ENCODE peak calls at places on chromosomes 6 and 20, in eight cellular contexts. One of them, this sample, is unnamed.

GRCh38 chr6:125304970-125305369 is 3.2 kb upstream of the HDDC2 start:
- DNase-seq in cardiac fibroblast: no peak
- DNase-seq in GM13977: no peak
- DNase-seq in astrocyte: no peak
- DNase-seq in pancreas: no peak
- DNase-seq in tibial nerve: no peak
- DNase-seq in cardiac muscle cell: no peak
- DNase-seq in CD8-positive, alpha-beta T cell: no peak
- DNase-seq in this sample: no peak

GRCh38 chr6:41504526-41505021 is 41.6 kb upstream of the FOXP4 start:
- DNase-seq in cardiac fibroblast: no peak
- DNase-seq in GM13977: peak; percentile 64
- DNase-seq in astrocyte: peak; percentile 42
- DNase-seq in pancreas: no peak
- DNase-seq in tibial nerve: no peak
- DNase-seq in cardiac muscle cell: no peak
- DNase-seq in CD8-positive, alpha-beta T cell: no peak
- DNase-seq in this sample: no peak

GRCh38 chr6:87944541-87944954 is 103.1 kb upstream of the SPACA1 start:
- DNase-seq in cardiac fibroblast: peak; percentile 37
- DNase-seq in GM13977: no peak
- DNase-seq in astrocyte: peak; percentile 78
- DNase-seq in pancreas: peak; percentile 57
- DNase-seq in tibial nerve: peak; percentile 21
- DNase-seq in cardiac muscle cell: peak; percentile 69
- DNase-seq in CD8-positive, alpha-beta T cell: no peak
- DNase-seq in this sample: peak; percentile 75

GRCh38 chr20:47857142-47857993 is 72.1 kb upstream of the SULF2 start:
- DNase-seq in cardiac fibroblast: peak; percentile 56
- DNase-seq in GM13977: peak; percentile 67
- DNase-seq in astrocyte: peak; percentile 84
- DNase-seq in pancreas: no peak
- DNase-seq in tibial nerve: no peak
- DNase-seq in cardiac muscle cell: no peak
- DNase-seq in CD8-positive, alpha-beta T cell: no peak
- DNase-seq in this sample: peak; percentile 37

GRCh38 chr20:61802721-61803311 is 262.9 kb downstream of the TAF4 start:
- DNase-seq in cardiac fibroblast: no peak
- DNase-seq in GM13977: no peak
- DNase-seq in astrocyte: no peak
- DNase-seq in pancreas: no peak
- DNase-seq in tibial nerve: no peak
- DNase-seq in cardiac muscle cell: no peak
- DNase-seq in CD8-positive, alpha-beta T cell: no peak
- DNase-seq in this sample: no peak

GRCh38 chr20:61355585-61355984 is 103.5 kb downstream of the CDH4 start:
- DNase-seq in cardiac fibroblast: no peak
- DNase-seq in GM13977: no peak
- DNase-seq in astrocyte: no peak
- DNase-seq in pancreas: no peak
- DNase-seq in tibial nerve: no peak
- DNase-seq in cardiac muscle cell: no peak
- DNase-seq in CD8-positive, alpha-beta T cell: no peak
- DNase-seq in this sample: no peak

GRCh38 chr6:168778201-168778600 is 337.2 kb downstream of the SMOC2 start:
- DNase-seq in cardiac fibroblast: peak; percentile 63
- DNase-seq in GM13977: no peak
- DNase-seq in astrocyte: no peak
- DNase-seq in pancreas: no peak
- DNase-seq in tibial nerve: peak; percentile 30
- DNase-seq in cardiac muscle cell: no peak
- DNase-seq in CD8-positive, alpha-beta T cell: no peak
- DNase-seq in this sample: no peak

GRCh38 chr6:15246217-15247211 is 645 bp downstream of the JARID2 start:
- DNase-seq in cardiac fibroblast: peak; percentile 31
- DNase-seq in GM13977: peak; percentile 46
- DNase-seq in astrocyte: no peak
- DNase-seq in pancreas: no peak
- DNase-seq in tibial nerve: no peak
- DNase-seq in cardiac muscle cell: no peak
- DNase-seq in CD8-positive, alpha-beta T cell: no peak
- DNase-seq in this sample: no peak

GRCh38 chr6:14944593-14944992 is 301.3 kb upstream of the JARID2 start:
- DNase-seq in cardiac fibroblast: no peak
- DNase-seq in GM13977: no peak
- DNase-seq in astrocyte: no peak
- DNase-seq in pancreas: no peak
- DNase-seq in tibial nerve: no peak
- DNase-seq in cardiac muscle cell: no peak
- DNase-seq in CD8-positive, alpha-beta T cell: no peak
- DNase-seq in this sample: no peak

GRCh38 chr6:168193816-168194701 is 115.0 kb upstream of the FRMD1 start:
- DNase-seq in cardiac fibroblast: peak; percentile 15
- DNase-seq in GM13977: no peak
- DNase-seq in astrocyte: no peak
- DNase-seq in pancreas: no peak
- DNase-seq in tibial nerve: no peak
- DNase-seq in cardiac muscle cell: no peak
- DNase-seq in CD8-positive, alpha-beta T cell: no peak
- DNase-seq in this sample: no peak

GRCh38 chr6:162289972-162290371 is 437.6 kb downstream of the PRKN start:
- DNase-seq in cardiac fibroblast: no peak
- DNase-seq in GM13977: no peak
- DNase-seq in astrocyte: no peak
- DNase-seq in pancreas: no peak
- DNase-seq in tibial nerve: no peak
- DNase-seq in cardiac muscle cell: no peak
- DNase-seq in CD8-positive, alpha-beta T cell: no peak
- DNase-seq in this sample: no peak

GRCh38 chr6:32073066-32073465 is 34.9 kb downstream of the CYP21A2 start:
- DNase-seq in cardiac fibroblast: no peak
- DNase-seq in GM13977: no peak
- DNase-seq in astrocyte: no peak
- DNase-seq in pancreas: no peak
- DNase-seq in tibial nerve: no peak
- DNase-seq in cardiac muscle cell: no peak
- DNase-seq in CD8-positive, alpha-beta T cell: no peak
- DNase-seq in this sample: no peak

GRCh38 chr20:51456511-51457280 is 85.8 kb downstream of the NFATC2 start:
- DNase-seq in cardiac fibroblast: peak; percentile 98
- DNase-seq in GM13977: no peak
- DNase-seq in astrocyte: peak; percentile 89
- DNase-seq in pancreas: peak; percentile 98
- DNase-seq in tibial nerve: peak; percentile 97
- DNase-seq in cardiac muscle cell: peak; percentile 91
- DNase-seq in CD8-positive, alpha-beta T cell: no peak
- DNase-seq in this sample: peak; percentile 94

GRCh38 chr6:34090495-34090894 is 55.4 kb downstream of the GRM4 start:
- DNase-seq in cardiac fibroblast: no peak
- DNase-seq in GM13977: no peak
- DNase-seq in astrocyte: no peak
- DNase-seq in pancreas: no peak
- DNase-seq in tibial nerve: no peak
- DNase-seq in cardiac muscle cell: no peak
- DNase-seq in CD8-positive, alpha-beta T cell: no peak
- DNase-seq in this sample: no peak

GRCh38 chr6:170146640-170147039 is 144.2 kb downstream of the DLL1 start:
- DNase-seq in cardiac fibroblast: no peak
- DNase-seq in GM13977: no peak
- DNase-seq in astrocyte: no peak
- DNase-seq in pancreas: no peak
- DNase-seq in tibial nerve: no peak
- DNase-seq in cardiac muscle cell: no peak
- DNase-seq in CD8-positive, alpha-beta T cell: no peak
- DNase-seq in this sample: no peak

GRCh38 chr20:51800132-51800721 is 2.1 kb downstream of the SALL4 start:
- DNase-seq in cardiac fibroblast: peak; percentile 33
- DNase-seq in GM13977: peak; percentile 83
- DNase-seq in astrocyte: no peak
- DNase-seq in pancreas: peak; percentile 85
- DNase-seq in tibial nerve: no peak
- DNase-seq in cardiac muscle cell: peak; percentile 91
- DNase-seq in CD8-positive, alpha-beta T cell: peak; percentile 29
- DNase-seq in this sample: peak; percentile 15

GRCh38 chr6:83884523-83884922 is 25.0 kb downstream of the CYB5R4 start:
- DNase-seq in cardiac fibroblast: peak; percentile 63
- DNase-seq in GM13977: peak; percentile 43
- DNase-seq in astrocyte: peak; percentile 26
- DNase-seq in pancreas: no peak
- DNase-seq in tibial nerve: no peak
- DNase-seq in cardiac muscle cell: peak; percentile 49
- DNase-seq in CD8-positive, alpha-beta T cell: no peak
- DNase-seq in this sample: peak; percentile 53

DNA sequence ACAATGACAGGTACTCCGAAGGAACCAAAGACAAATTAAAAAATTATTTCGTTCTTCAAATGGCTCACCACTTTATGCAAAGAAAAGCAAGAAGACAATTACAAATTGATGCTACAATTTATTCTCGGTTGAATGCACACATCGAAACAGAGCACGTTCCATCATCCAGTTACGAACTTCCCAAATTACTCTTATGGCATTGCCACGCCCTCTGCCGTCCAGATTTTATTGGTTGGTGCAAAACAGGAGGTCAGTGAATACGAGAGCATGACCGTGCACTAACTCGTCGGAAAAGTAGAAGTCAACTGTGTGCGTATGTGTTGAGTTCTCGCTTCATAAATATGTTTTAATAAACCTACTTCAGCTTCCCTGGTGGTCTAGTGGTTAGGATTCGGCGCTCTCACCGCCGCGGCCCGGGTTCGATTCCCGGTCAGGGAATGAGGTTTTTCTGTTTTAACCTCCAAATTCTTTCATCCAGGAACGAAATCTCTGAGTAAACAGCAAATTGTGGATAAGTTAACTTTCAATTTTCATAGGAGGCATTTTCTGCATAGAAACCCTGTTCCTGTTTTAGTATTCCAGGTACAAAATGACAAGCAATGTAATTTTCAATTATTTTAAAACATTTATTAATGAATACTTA is 23.2 kb downstream of the ZNF311 start:
- DNase-seq in cardiac fibroblast: peak; percentile 95
- DNase-seq in GM13977: peak; percentile 73
- DNase-seq in astrocyte: peak; percentile 79
- DNase-seq in pancreas: peak; percentile 76
- DNase-seq in tibial nerve: peak; percentile 66
- DNase-seq in cardiac muscle cell: peak; percentile 93
- DNase-seq in CD8-positive, alpha-beta T cell: peak; percentile 55
- DNase-seq in this sample: peak; percentile 92
- TF ChIP-seq CTCF in cardiac fibroblast: no peak
- TF ChIP-seq CTCF in GM13977: no peak
- TF ChIP-seq CTCF in astrocyte: no peak
- TF ChIP-seq CTCF in pancreas: no peak
- TF ChIP-seq CTCF in tibial nerve: no peak
- TF ChIP-seq CTCF in cardiac muscle cell: no peak
- TF ChIP-seq CTCF in CD8-positive, alpha-beta T cell: no peak
- TF ChIP-seq CTCF in this sample: peak; percentile 10

GRCh38 chr6:127891731-127892326 is 9.0 kb downstream of the THEMIS start:
- DNase-seq in cardiac fibroblast: no peak
- DNase-seq in GM13977: no peak
- DNase-seq in astrocyte: no peak
- DNase-seq in pancreas: no peak
- DNase-seq in tibial nerve: no peak
- DNase-seq in cardiac muscle cell: no peak
- DNase-seq in CD8-positive, alpha-beta T cell: no peak
- DNase-seq in this sample: no peak
- TF ChIP-seq CTCF in cardiac fibroblast: no peak
- TF ChIP-seq CTCF in GM13977: no peak
- TF ChIP-seq CTCF in astrocyte: no peak
- TF ChIP-seq CTCF in pancreas: no peak
- TF ChIP-seq CTCF in tibial nerve: no peak
- TF ChIP-seq CTCF in cardiac muscle cell: no peak
- TF ChIP-seq CTCF in CD8-positive, alpha-beta T cell: no peak
- TF ChIP-seq CTCF in this sample: no peak

DNA sequence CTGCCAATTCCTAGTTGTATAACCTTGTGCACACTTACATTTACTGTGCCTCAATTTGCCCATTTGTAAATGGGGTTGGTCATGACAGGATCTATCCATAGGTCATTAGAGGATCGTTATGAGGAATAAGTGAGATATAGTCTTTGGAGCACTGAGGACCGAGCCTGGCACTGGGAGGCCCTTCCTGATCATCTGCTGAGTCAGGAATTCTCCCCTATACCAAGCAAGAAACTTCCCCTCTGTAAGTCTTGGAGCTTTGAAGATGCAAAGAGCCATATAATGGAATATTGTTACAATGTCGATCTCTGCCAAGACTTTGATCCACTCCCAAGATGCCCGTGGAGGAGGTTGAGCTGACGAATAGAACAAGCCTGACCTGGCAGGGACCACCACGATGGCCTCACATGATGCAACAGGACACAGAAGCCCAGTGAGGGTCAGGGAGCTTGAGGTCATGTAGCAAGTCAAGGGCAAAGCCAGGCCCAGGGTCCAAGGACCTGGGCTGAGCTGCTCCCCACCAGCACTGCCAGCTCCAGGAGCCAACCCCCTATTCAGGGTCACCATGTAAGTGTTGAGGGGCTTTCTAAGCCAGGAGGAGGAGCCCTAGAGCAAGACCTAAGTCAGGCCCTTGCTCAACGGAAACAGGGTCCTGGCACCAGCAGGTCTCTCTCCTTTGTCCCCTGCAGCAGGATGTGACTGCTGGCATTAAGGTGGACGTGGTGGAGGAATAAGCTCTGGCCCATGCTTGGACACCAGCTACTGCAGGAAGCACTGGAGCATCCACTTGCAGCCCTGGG is 16.7 kb downstream of the PDRG1 start:
- DNase-seq in cardiac fibroblast: no peak
- DNase-seq in GM13977: no peak
- DNase-seq in astrocyte: no peak
- DNase-seq in pancreas: no peak
- DNase-seq in tibial nerve: no peak
- DNase-seq in cardiac muscle cell: peak; percentile 30
- DNase-seq in CD8-positive, alpha-beta T cell: no peak
- DNase-seq in this sample: no peak
- TF ChIP-seq CTCF in cardiac fibroblast: no peak
- TF ChIP-seq CTCF in GM13977: no peak
- TF ChIP-seq CTCF in astrocyte: no peak
- TF ChIP-seq CTCF in pancreas: no peak
- TF ChIP-seq CTCF in tibial nerve: no peak
- TF ChIP-seq CTCF in cardiac muscle cell: no peak
- TF ChIP-seq CTCF in CD8-positive, alpha-beta T cell: no peak
- TF ChIP-seq CTCF in this sample: no peak

DNA sequence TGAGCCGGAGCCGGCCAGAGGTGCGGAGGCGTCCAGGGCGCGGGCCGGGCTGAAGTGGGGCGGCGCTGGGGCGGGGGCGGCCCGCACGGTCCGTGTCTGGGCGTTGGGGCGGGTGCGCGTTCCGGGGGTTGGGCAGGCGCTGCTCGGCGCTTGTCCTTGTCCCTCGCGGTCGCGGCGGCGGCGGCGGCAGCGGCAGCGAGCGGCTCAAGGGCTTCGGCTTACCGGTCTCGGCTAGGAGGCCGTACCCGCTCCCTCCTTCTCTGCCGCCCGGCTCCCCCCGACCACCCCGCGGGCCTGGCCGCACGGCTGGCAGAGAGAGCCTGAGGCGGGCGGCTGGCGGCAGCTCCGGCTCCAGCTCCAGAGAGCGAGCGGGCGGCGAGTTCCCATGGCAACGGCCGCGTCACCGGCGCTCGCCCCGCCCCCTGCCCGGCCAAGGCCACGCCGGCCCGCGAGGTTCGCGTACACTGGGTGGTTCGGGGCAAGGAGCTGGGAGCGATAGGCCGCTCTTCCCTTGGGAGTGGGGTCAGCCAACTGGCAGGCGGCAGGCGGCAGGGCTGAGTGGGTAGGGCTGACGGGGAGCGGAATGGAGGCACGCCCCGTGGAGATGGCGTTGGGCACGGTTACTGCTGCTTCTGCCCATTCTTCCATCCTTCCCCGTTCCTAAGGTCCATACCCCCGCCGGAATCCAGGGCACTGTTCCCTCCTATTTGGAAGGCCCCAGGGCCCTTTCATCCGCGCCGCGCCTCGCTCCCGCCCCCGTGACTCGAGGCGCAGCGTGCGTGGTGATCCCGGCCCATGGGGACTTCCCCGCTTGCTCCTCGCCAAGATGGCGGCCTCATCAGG is at the start of gene LRRC73:
- DNase-seq in cardiac fibroblast: peak; percentile 92
- DNase-seq in GM13977: peak; percentile 89
- DNase-seq in astrocyte: peak; percentile 59
- DNase-seq in pancreas: peak; percentile 96
- DNase-seq in tibial nerve: peak; percentile 76
- DNase-seq in cardiac muscle cell: peak; percentile 90
- DNase-seq in CD8-positive, alpha-beta T cell: peak; percentile 67
- DNase-seq in this sample: peak; percentile 80
- TF ChIP-seq CTCF in cardiac fibroblast: no peak
- TF ChIP-seq CTCF in GM13977: no peak
- TF ChIP-seq CTCF in astrocyte: no peak
- TF ChIP-seq CTCF in pancreas: no peak
- TF ChIP-seq CTCF in tibial nerve: no peak
- TF ChIP-seq CTCF in cardiac muscle cell: no peak
- TF ChIP-seq CTCF in CD8-positive, alpha-beta T cell: no peak
- TF ChIP-seq CTCF in this sample: no peak